ENCODE peak calls at places on chromosomes 2 and 18, in ten cellular contexts. One of them, this sample, is unnamed.

GRCh38 chr2:38443021-38443541 is 66.0 kb upstream of the ATL2 start:
- DNase-seq in left lung: no peak
- DNase-seq in tibial nerve: no peak
- DNase-seq in sigmoid colon: peak; percentile 82
- DNase-seq in thoracic aorta: no peak
- DNase-seq in CD8-positive, alpha-beta T cell: no peak
- DNase-seq in K562: no peak
- DNase-seq in left ventricle myocardium inferior: no peak
- DNase-seq in MM.1S: no peak
- DNase-seq in OCI-LY7: no peak
- DNase-seq in this sample: no peak

GRCh38 chr18:32424696-32425095 is 46.0 kb downstream of the GAREM1 start:
- DNase-seq in left lung: no peak
- DNase-seq in tibial nerve: no peak
- DNase-seq in sigmoid colon: peak; percentile 64
- DNase-seq in thoracic aorta: no peak
- DNase-seq in CD8-positive, alpha-beta T cell: no peak
- DNase-seq in K562: no peak
- DNase-seq in left ventricle myocardium inferior: no peak
- DNase-seq in MM.1S: no peak
- DNase-seq in OCI-LY7: no peak
- DNase-seq in this sample: no peak

GRCh38 chr2:53593891-53594585 is 173.6 kb upstream of the CHAC2 start:
- DNase-seq in left lung: no peak
- DNase-seq in tibial nerve: no peak
- DNase-seq in sigmoid colon: no peak
- DNase-seq in thoracic aorta: no peak
- DNase-seq in CD8-positive, alpha-beta T cell: no peak
- DNase-seq in K562: no peak
- DNase-seq in left ventricle myocardium inferior: no peak
- DNase-seq in MM.1S: no peak
- DNase-seq in OCI-LY7: no peak
- DNase-seq in this sample: no peak

GRCh38 chr2:109475531-109476210 is 138.1 kb downstream of the SEPTIN10 start:
- DNase-seq in left lung: no peak
- DNase-seq in tibial nerve: no peak
- DNase-seq in sigmoid colon: no peak
- DNase-seq in thoracic aorta: no peak
- DNase-seq in CD8-positive, alpha-beta T cell: no peak
- DNase-seq in K562: no peak
- DNase-seq in left ventricle myocardium inferior: no peak
- DNase-seq in MM.1S: peak; percentile 67
- DNase-seq in OCI-LY7: no peak
- DNase-seq in this sample: no peak

GRCh38 chr2:172845008-172845670 is 109.5 kb downstream of the RAPGEF4 start:
- DNase-seq in left lung: no peak
- DNase-seq in tibial nerve: no peak
- DNase-seq in sigmoid colon: no peak
- DNase-seq in thoracic aorta: no peak
- DNase-seq in CD8-positive, alpha-beta T cell: no peak
- DNase-seq in K562: no peak
- DNase-seq in left ventricle myocardium inferior: no peak
- DNase-seq in MM.1S: no peak
- DNase-seq in OCI-LY7: no peak
- DNase-seq in this sample: no peak

GRCh38 chr2:25567406-25567805 is 106.0 kb downstream of the DTNB start:
- DNase-seq in left lung: no peak
- DNase-seq in tibial nerve: no peak
- DNase-seq in sigmoid colon: no peak
- DNase-seq in thoracic aorta: no peak
- DNase-seq in CD8-positive, alpha-beta T cell: no peak
- DNase-seq in K562: peak; percentile 14
- DNase-seq in left ventricle myocardium inferior: no peak
- DNase-seq in MM.1S: peak; percentile 53
- DNase-seq in OCI-LY7: peak; percentile 75
- DNase-seq in this sample: no peak

GRCh38 chr2:198098918-198099317 is 294.5 kb downstream of the PLCL1 start:
- DNase-seq in left lung: no peak
- DNase-seq in tibial nerve: no peak
- DNase-seq in sigmoid colon: no peak
- DNase-seq in thoracic aorta: no peak
- DNase-seq in CD8-positive, alpha-beta T cell: no peak
- DNase-seq in K562: no peak
- DNase-seq in left ventricle myocardium inferior: no peak
- DNase-seq in MM.1S: no peak
- DNase-seq in OCI-LY7: no peak
- DNase-seq in this sample: no peak

GRCh38 chr2:221461911-221462310 is 110.2 kb downstream of the EPHA4 start:
- DNase-seq in left lung: no peak
- DNase-seq in tibial nerve: no peak
- DNase-seq in sigmoid colon: no peak
- DNase-seq in thoracic aorta: no peak
- DNase-seq in CD8-positive, alpha-beta T cell: no peak
- DNase-seq in K562: no peak
- DNase-seq in left ventricle myocardium inferior: no peak
- DNase-seq in MM.1S: no peak
- DNase-seq in OCI-LY7: no peak
- DNase-seq in this sample: no peak

GRCh38 chr2:88903744-88904353 is 212.4 kb downstream of the RPIA start:
- DNase-seq in left lung: no peak
- DNase-seq in tibial nerve: no peak
- DNase-seq in sigmoid colon: no peak
- DNase-seq in thoracic aorta: no peak
- DNase-seq in CD8-positive, alpha-beta T cell: no peak
- DNase-seq in K562: peak; percentile 33
- DNase-seq in left ventricle myocardium inferior: no peak
- DNase-seq in MM.1S: peak; percentile 63
- DNase-seq in OCI-LY7: no peak
- DNase-seq in this sample: no peak

GRCh38 chr2:241686322-241686648 is 330 bp downstream of the DTYMK start:
- DNase-seq in left lung: no peak
- DNase-seq in tibial nerve: no peak
- DNase-seq in sigmoid colon: no peak
- DNase-seq in thoracic aorta: no peak
- DNase-seq in CD8-positive, alpha-beta T cell: no peak
- DNase-seq in K562: no peak
- DNase-seq in left ventricle myocardium inferior: no peak
- DNase-seq in MM.1S: peak; percentile 13
- DNase-seq in OCI-LY7: no peak
- DNase-seq in this sample: no peak

GRCh38 chr2:20925265-20925889 is 102.5 kb upstream of the LDAH start:
- DNase-seq in left lung: no peak
- DNase-seq in tibial nerve: no peak
- DNase-seq in sigmoid colon: no peak
- DNase-seq in thoracic aorta: no peak
- DNase-seq in CD8-positive, alpha-beta T cell: no peak
- DNase-seq in K562: peak; percentile 43
- DNase-seq in left ventricle myocardium inferior: no peak
- DNase-seq in MM.1S: peak; percentile 11
- DNase-seq in OCI-LY7: peak; percentile 12
- DNase-seq in this sample: no peak

GRCh38 chr2:54329482-54330225 is 73.6 kb upstream of the TSPYL6 start:
- DNase-seq in left lung: no peak
- DNase-seq in tibial nerve: no peak
- DNase-seq in sigmoid colon: no peak
- DNase-seq in thoracic aorta: no peak
- DNase-seq in CD8-positive, alpha-beta T cell: no peak
- DNase-seq in K562: no peak
- DNase-seq in left ventricle myocardium inferior: no peak
- DNase-seq in MM.1S: no peak
- DNase-seq in OCI-LY7: peak; percentile 14
- DNase-seq in this sample: no peak

GRCh38 chr2:119544075-119545031 is at the start of gene CFAP221:
- DNase-seq in left lung: peak; percentile 76
- DNase-seq in tibial nerve: no peak
- DNase-seq in sigmoid colon: no peak
- DNase-seq in thoracic aorta: peak; percentile 28
- DNase-seq in CD8-positive, alpha-beta T cell: no peak
- DNase-seq in K562: peak; percentile 92
- DNase-seq in left ventricle myocardium inferior: peak; percentile 73
- DNase-seq in MM.1S: peak; percentile 85
- DNase-seq in OCI-LY7: no peak
- DNase-seq in this sample: peak; percentile 74

GRCh38 chr2:120436885-120437603 is 91.1 kb downstream of the INHBB start:
- DNase-seq in left lung: no peak
- DNase-seq in tibial nerve: no peak
- DNase-seq in sigmoid colon: no peak
- DNase-seq in thoracic aorta: no peak
- DNase-seq in CD8-positive, alpha-beta T cell: no peak
- DNase-seq in K562: peak; percentile 66
- DNase-seq in left ventricle myocardium inferior: no peak
- DNase-seq in MM.1S: peak; percentile 30
- DNase-seq in OCI-LY7: peak; percentile 5
- DNase-seq in this sample: no peak

GRCh38 chr2:112181571-112182290 is 43.5 kb downstream of the FBLN7 start:
- DNase-seq in left lung: no peak
- DNase-seq in tibial nerve: no peak
- DNase-seq in sigmoid colon: no peak
- DNase-seq in thoracic aorta: no peak
- DNase-seq in CD8-positive, alpha-beta T cell: peak; percentile 26
- DNase-seq in K562: no peak
- DNase-seq in left ventricle myocardium inferior: no peak
- DNase-seq in MM.1S: no peak
- DNase-seq in OCI-LY7: no peak
- DNase-seq in this sample: no peak
- H3K4me3 ChIP-seq in left lung: no peak overlapping the region
- H3K4me3 ChIP-seq in tibial nerve: no peak overlapping the region
- H3K4me3 ChIP-seq in sigmoid colon: no peak overlapping the region
- H3K4me3 ChIP-seq in thoracic aorta: no peak overlapping the region
- H3K4me3 ChIP-seq in CD8-positive, alpha-beta T cell: peak overlapping the region; percentile 11
- H3K4me3 ChIP-seq in K562: no peak overlapping the region
- H3K4me3 ChIP-seq in left ventricle myocardium inferior: peak overlapping the region; percentile 33
- H3K4me3 ChIP-seq in MM.1S: no peak overlapping the region
- H3K4me3 ChIP-seq in OCI-LY7: no peak overlapping the region
- H3K4me3 ChIP-seq in this sample: no peak overlapping the region

GRCh38 chr18:10460414-10461018 is 6.1 kb downstream of the APCDD1 start:
- DNase-seq in left lung: no peak
- DNase-seq in tibial nerve: no peak
- DNase-seq in sigmoid colon: no peak
- DNase-seq in thoracic aorta: no peak
- DNase-seq in CD8-positive, alpha-beta T cell: no peak
- DNase-seq in K562: no peak
- DNase-seq in left ventricle myocardium inferior: no peak
- DNase-seq in MM.1S: no peak
- DNase-seq in OCI-LY7: no peak
- DNase-seq in this sample: no peak
- H3K4me1 ChIP-seq in left lung: peaks cover 9% of the 10 kb centered on the region
- H3K4me1 ChIP-seq in tibial nerve: peaks cover 15% of the 10 kb centered on the region
- H3K4me1 ChIP-seq in sigmoid colon: peaks cover 6% of the 10 kb centered on the region
- H3K4me1 ChIP-seq in thoracic aorta: peaks cover 29% of the 10 kb centered on the region
- H3K4me1 ChIP-seq in CD8-positive, alpha-beta T cell: no peaks in the 10 kb centered on the region
- H3K4me1 ChIP-seq in K562: no peaks in the 10 kb centered on the region
- H3K4me1 ChIP-seq in left ventricle myocardium inferior: peaks cover 8% of the 10 kb centered on the region
- H3K4me1 ChIP-seq in MM.1S: no peaks in the 10 kb centered on the region
- H3K4me1 ChIP-seq in OCI-LY7: no peaks in the 10 kb centered on the region
- H3K4me1 ChIP-seq in this sample: peaks cover 6% of the 10 kb centered on the region

DNA sequence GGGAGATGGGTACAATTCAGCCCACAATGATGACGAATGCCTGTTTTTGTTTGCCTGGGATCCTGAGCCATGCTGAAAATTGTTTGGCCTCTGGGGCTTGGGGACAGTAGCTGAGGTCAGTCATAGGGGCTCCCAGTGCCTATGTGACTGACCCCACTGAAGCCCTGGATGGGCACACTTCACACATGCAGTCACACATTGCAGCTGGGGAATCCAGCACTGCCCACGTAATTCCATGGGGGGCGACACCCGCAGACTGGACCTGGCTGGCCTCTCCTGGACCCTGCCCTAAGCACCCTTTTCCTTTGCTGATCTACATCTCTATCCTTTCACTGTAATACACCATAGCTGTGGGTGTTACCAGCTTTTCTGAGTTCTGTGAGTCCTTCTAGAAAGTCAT is 295.2 kb upstream of the HS6ST1 start:
- DNase-seq in left lung: peak; percentile 4
- DNase-seq in tibial nerve: no peak
- DNase-seq in sigmoid colon: no peak
- DNase-seq in thoracic aorta: no peak
- DNase-seq in CD8-positive, alpha-beta T cell: no peak
- DNase-seq in K562: no peak
- DNase-seq in left ventricle myocardium inferior: no peak
- DNase-seq in MM.1S: no peak
- DNase-seq in OCI-LY7: no peak
- DNase-seq in this sample: no peak
- H3K4me3 ChIP-seq in left lung: no peak overlapping the region
- H3K4me3 ChIP-seq in tibial nerve: no peak overlapping the region
- H3K4me3 ChIP-seq in sigmoid colon: no peak overlapping the region
- H3K4me3 ChIP-seq in thoracic aorta: no peak overlapping the region
- H3K4me3 ChIP-seq in CD8-positive, alpha-beta T cell: no peak overlapping the region
- H3K4me3 ChIP-seq in K562: no peak overlapping the region
- H3K4me3 ChIP-seq in left ventricle myocardium inferior: no peak overlapping the region
- H3K4me3 ChIP-seq in MM.1S: no peak overlapping the region
- H3K4me3 ChIP-seq in OCI-LY7: no peak overlapping the region
- H3K4me3 ChIP-seq in this sample: no peak overlapping the region

GRCh38 chr2:43083278-43083677 is 143.1 kb downstream of the ZFP36L2 start:
- DNase-seq in left lung: no peak
- DNase-seq in tibial nerve: no peak
- DNase-seq in sigmoid colon: peak; percentile 80
- DNase-seq in thoracic aorta: no peak
- DNase-seq in CD8-positive, alpha-beta T cell: no peak
- DNase-seq in K562: no peak
- DNase-seq in left ventricle myocardium inferior: no peak
- DNase-seq in MM.1S: no peak
- DNase-seq in OCI-LY7: no peak
- DNase-seq in this sample: no peak

GRCh38 chr2:43082111-43082877 is 144.1 kb downstream of the ZFP36L2 start:
- DNase-seq in left lung: no peak
- DNase-seq in tibial nerve: no peak
- DNase-seq in sigmoid colon: no peak
- DNase-seq in thoracic aorta: no peak
- DNase-seq in CD8-positive, alpha-beta T cell: no peak
- DNase-seq in K562: no peak
- DNase-seq in left ventricle myocardium inferior: peak; percentile 82
- DNase-seq in MM.1S: no peak
- DNase-seq in OCI-LY7: no peak
- DNase-seq in this sample: peak; percentile 73

GRCh38 chr2:43083710-43084698 is 142.4 kb downstream of the ZFP36L2 start:
- DNase-seq in left lung: no peak
- DNase-seq in tibial nerve: no peak
- DNase-seq in sigmoid colon: peak; percentile 88
- DNase-seq in thoracic aorta: no peak
- DNase-seq in CD8-positive, alpha-beta T cell: no peak
- DNase-seq in K562: peak; percentile 35
- DNase-seq in left ventricle myocardium inferior: peak; percentile 54
- DNase-seq in MM.1S: no peak
- DNase-seq in OCI-LY7: no peak
- DNase-seq in this sample: peak; percentile 73

GRCh38 chr2:43081131-43081745 is 145.2 kb downstream of the ZFP36L2 start:
- DNase-seq in left lung: no peak
- DNase-seq in tibial nerve: no peak
- DNase-seq in sigmoid colon: peak; percentile 34
- DNase-seq in thoracic aorta: no peak
- DNase-seq in CD8-positive, alpha-beta T cell: no peak
- DNase-seq in K562: no peak
- DNase-seq in left ventricle myocardium inferior: no peak
- DNase-seq in MM.1S: no peak
- DNase-seq in OCI-LY7: no peak
- DNase-seq in this sample: no peak

DNA sequence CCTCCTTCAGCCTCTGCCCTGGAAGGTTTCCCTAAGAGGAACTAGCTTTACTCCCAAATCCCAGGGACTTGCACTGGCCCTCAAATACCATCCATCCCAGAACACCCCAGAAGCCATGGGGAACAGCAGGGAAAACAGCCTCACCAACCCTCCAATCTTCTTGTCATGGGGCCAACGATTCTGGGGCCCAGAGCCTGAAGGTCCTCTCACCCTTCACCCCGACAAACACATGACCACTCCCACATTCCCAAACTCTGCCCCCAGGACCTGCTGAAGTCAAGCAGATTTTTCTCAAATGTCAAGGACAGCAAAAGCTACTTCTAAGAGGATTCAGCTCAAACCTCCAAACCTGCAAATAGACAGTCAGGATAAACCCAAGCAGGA is 143.5 kb downstream of the ZFP36L2 start:
- DNase-seq in left lung: no peak
- DNase-seq in tibial nerve: no peak
- DNase-seq in sigmoid colon: no peak
- DNase-seq in thoracic aorta: no peak
- DNase-seq in CD8-positive, alpha-beta T cell: no peak
- DNase-seq in K562: no peak
- DNase-seq in left ventricle myocardium inferior: no peak
- DNase-seq in MM.1S: no peak
- DNase-seq in OCI-LY7: no peak
- DNase-seq in this sample: no peak
- H3K4me1 ChIP-seq in left lung: peaks cover 66% of the 10 kb centered on the region
- H3K4me1 ChIP-seq in tibial nerve: peaks cover 66% of the 10 kb centered on the region
- H3K4me1 ChIP-seq in sigmoid colon: peaks cover 76% of the 10 kb centered on the region
- H3K4me1 ChIP-seq in thoracic aorta: peaks cover 66% of the 10 kb centered on the region
- H3K4me1 ChIP-seq in CD8-positive, alpha-beta T cell: peaks cover 27% of the 10 kb centered on the region
- H3K4me1 ChIP-seq in K562: peaks cover 28% of the 10 kb centered on the region
- H3K4me1 ChIP-seq in left ventricle myocardium inferior: peaks cover 82% of the 10 kb centered on the region
- H3K4me1 ChIP-seq in MM.1S: no peaks in the 10 kb centered on the region
- H3K4me1 ChIP-seq in OCI-LY7: no peaks in the 10 kb centered on the region
- H3K4me1 ChIP-seq in this sample: peaks cover 54% of the 10 kb centered on the region

This sample was measured in psoas muscle.